ENCODE peak calls at places on chromosomes 7 and 10, in eight cellular contexts. V, W, I, C, N, Z, X and T are unnamed samples.

GRCh38 chr7:117072620-117073118 is 119.4 kb downstream of the ST7 start:
- DNase-seq in V (peak), W (no peak), I (no peak), C (no peak), N (no peak), Z (no peak), X (no peak), T (no peak)

GRCh38 chr10:45580781-45581496 is 91.6 kb downstream of the ZFAND4 start:
- DNase-seq in V (no peak), W (peak), I (no peak), C (no peak), N (peak), Z (no peak), X (peak), T (no peak)

GRCh38 chr7:104908636-104909035 is 105.4 kb upstream of the KMT2E start:
- DNase-seq in V (no peak), W (no peak), I (no peak), C (no peak), N (no peak), Z (no peak), X (no peak), T (no peak)

GRCh38 chr10:48608926-48609325 is 4.1 kb upstream of the ARHGAP22 start:
- DNase-seq in V (no peak), W (no peak), I (no peak), C (no peak), N (no peak), Z (no peak), X (no peak), T (peak)

GRCh38 chr7:116209561-116210070 is 723 bp upstream of the TES start:
- DNase-seq in V (no peak), W (no peak), I (no peak), C (no peak), N (no peak), Z (no peak), X (no peak), T (no peak)

GRCh38 chr7:44469461-44469860 is 21.0 kb downstream of the NUDCD3 start:
- DNase-seq in V (no peak), W (no peak), I (no peak), C (no peak), N (no peak), Z (no peak), X (no peak), T (no peak)

GRCh38 chr10:118818621-118819221 is 64.0 kb upstream of the CACUL1 start:
- DNase-seq in V (peak), W (no peak), I (no peak), C (no peak), N (no peak), Z (no peak), X (no peak), T (no peak)

GRCh38 chr10:12191715-12192114 is 4.0 kb downstream of the NUDT5 start:
- DNase-seq in V (no peak), W (no peak), I (no peak), C (no peak), N (no peak), Z (no peak), X (no peak), T (no peak)

GRCh38 chr10:91924212-91925021 is 847 bp downstream of the BTAF1 start:
- DNase-seq in V (no peak), W (no peak), I (no peak), C (no peak), N (no peak), Z (no peak), X (no peak), T (no peak)

GRCh38 chr10:51000164-51000563 is 74.1 kb upstream of the PRKG1 start:
- DNase-seq in V (no peak), W (no peak), I (no peak), C (no peak), N (no peak), Z (no peak), X (no peak), T (no peak)